ENCODE peak calls at places on chromosomes 4 and X, in nine cellular contexts. M is NCI-H1436, O is 8988T, D is uterus, S is anterior cingulate cortex, Y is HuH-7, W is Caki2, X is NCI-H187 treated with DMSO at 0.1 percent for 48 hours, N is gastrocnemius medialis. E is an unnamed sample.

GRCh38 chrX:140866446-140866845 is 135.9 kb upstream of the SPANXB1 start:
- DNase-seq in N (no peak), Y (no peak), M (no peak), O (no peak), X (no peak), S (no peak), D (no peak), W (no peak), E (no peak)

GRCh38 chr4:128551280-128551679 is 258.2 kb upstream of the JADE1 start:
- DNase-seq in W (no peak), X (no peak), D (no peak), N (no peak), O (no peak), M (no peak), Y (no peak), S (no peak), E (no peak)

GRCh38 chrX:111728096-111728495 is 47.1 kb downstream of the ALG13 start:
- DNase-seq in N (no peak), D (no peak), Y (no peak), S (no peak), W (peak; percentile 10), X (no peak), M (no peak), O (no peak), E (peak; percentile 10)

GRCh38 chr4:78520808-78521226 is 30.8 kb upstream of the ANXA3 start:
- DNase-seq in O (no peak), D (no peak), W (no peak), S (no peak), X (no peak), Y (no peak), M (no peak), N (no peak), E (no peak)

GRCh38 chr4:186249785-186250739 is 15.9 kb upstream of the F11 start:
- DNase-seq in O (no peak), S (no peak), Y (no peak), W (no peak), M (no peak), N (no peak), X (no peak), D (no peak), E (no peak)

GRCh38 chrX:22105231-22105630 is 73.1 kb downstream of the PHEX start:
- DNase-seq in S (no peak), N (no peak), X (no peak), M (no peak), D (peak; percentile 28), Y (no peak), O (no peak), W (no peak), E (no peak)

GRCh38 chr4:147194107-147194506 is 248.4 kb upstream of the TTC29 start:
- DNase-seq in S (no peak), O (no peak), D (no peak), N (no peak), W (peak; percentile 10), X (no peak), M (no peak), Y (no peak), E (no peak)

GRCh38 chr4:138835833-138836521 is 179.6 kb upstream of the NOCT start:
- DNase-seq in D (no peak), S (no peak), N (no peak), O (no peak), M (peak; percentile 21), X (no peak), Y (no peak), W (no peak), E (no peak)

GRCh38 chrX:106612403-106612789 is 618 bp downstream of the RADX start:
- DNase-seq in X (no peak), O (no peak), N (no peak), Y (no peak), D (no peak), M (no peak), W (peak; percentile 59), S (no peak), E (peak; percentile 42)

GRCh38 chrX:153875391-153876111 is 10.4 kb downstream of the L1CAM start:
- DNase-seq in O (peak; percentile 77), D (peak; percentile 54), N (no peak), Y (peak; percentile 80), W (peak; percentile 38), X (no peak), S (no peak), M (no peak), E (no peak)

GRCh38 chrX:153784325-153784967 is 3.6 kb downstream of the SRPK3 start:
- DNase-seq in M (no peak), X (no peak), S (no peak), N (no peak), D (no peak), Y (no peak), O (no peak), W (no peak), E (no peak)

GRCh38 chr4:15455290-15455689 is 14.4 kb upstream of the CC2D2A start:
- DNase-seq in X (no peak), W (no peak), S (no peak), Y (peak; percentile 17), O (no peak), D (peak; percentile 52), M (no peak), N (peak; percentile 63), E (no peak)

GRCh38 chr4:189988892-189989431 is 38.1 kb downstream of the FRG2 start:
- DNase-seq in Y (no peak), W (no peak), M (no peak), O (no peak), S (no peak), X (no peak), N (no peak), D (no peak), E (no peak)

GRCh38 chr4:47462799-47463234 is 685 bp downstream of the COMMD8 start:
- DNase-seq in O (no peak), N (no peak), M (no peak), X (no peak), D (no peak), W (no peak), Y (no peak), S (no peak), E (no peak)

GRCh38 chrX:30659421-30659820 is 6.2 kb downstream of the GK start:
- DNase-seq in X (no peak), W (no peak), M (no peak), N (no peak), D (no peak), Y (no peak), S (no peak), O (no peak), E (peak; percentile 48)

GRCh38 chrX:105645667-105646354 is 176.5 kb upstream of the NRK start:
- DNase-seq in S (no peak), W (no peak), Y (no peak), M (no peak), D (no peak), X (no peak), O (no peak), N (no peak), E (no peak)

GRCh38 chr4:139286186-139286698 is 6.2 kb upstream of the MGARP start:
- DNase-seq in S (no peak), W (no peak), Y (no peak), D (no peak), O (no peak), M (no peak), N (no peak), X (no peak), E (peak; percentile 35)

GRCh38 chrX:46029777-46030176 is 515.4 kb downstream of the ZNF674 start:
- DNase-seq in S (no peak), W (no peak), D (no peak), Y (no peak), X (no peak), N (no peak), O (no peak), M (peak; percentile 64), E (no peak)

GRCh38 chr4:101356928-101357327 is 9.6 kb upstream of the PPP3CA start:
- DNase-seq in O (no peak), M (no peak), X (no peak), Y (no peak), D (no peak), S (no peak), N (no peak), W (peak; percentile 79), E (peak; percentile 97)

GRCh38 chrX:39125834-39126233 is 324.6 kb downstream of the MID1IP1 start:
- DNase-seq in M (no peak), W (no peak), O (no peak), D (no peak), S (no peak), X (no peak), Y (no peak), N (no peak), E (no peak)

GRCh38 chr4:143700420-143701352 is at the start of gene FREM3:
- DNase-seq in O (no peak), N (no peak), S (no peak), M (no peak), D (no peak), Y (no peak), X (no peak), W (peak; percentile 3), E (no peak)

GRCh38 chr4:2469192-2469984 is 482 bp downstream of the RNF4 start:
- DNase-seq in S (no peak), W (peak; percentile 40), Y (peak; percentile 53), N (peak; percentile 7), X (no peak), D (peak; percentile 29), O (peak; percentile 55), M (peak; percentile 12), E (no peak)

GRCh38 chrX:133249659-133250058 is 31.5 kb upstream of the TFDP3 start:
- DNase-seq in O (no peak), W (no peak), S (no peak), N (no peak), X (no peak), D (no peak), Y (no peak), M (no peak), E (no peak)

GRCh38 chr4:121192500-121192899 is 28.4 kb upstream of the TNIP3 start:
- DNase-seq in O (no peak), N (no peak), X (no peak), S (no peak), W (peak; percentile 7), D (no peak), M (peak; percentile 1), Y (no peak), E (peak; percentile 14)

GRCh38 chrX:138765061-138765460 is 53.5 kb upstream of the FGF13 start:
- DNase-seq in Y (no peak), D (no peak), X (no peak), M (no peak), S (no peak), N (no peak), W (no peak), O (no peak), E (no peak)

E was measured in RCC 7860.